ENCODE peak calls at places on chromosome 17, in six cellular contexts. E is OCI-LY7, I is AG04449, O is gastrocnemius medialis, W is uterus, Y is glutamatergic neuron. K is an unnamed sample.

GRCh38 chr17:41500131-41500911 is 5.1 kb downstream of the KRT13 start:
- DNase-seq in I (no peak), O (no peak), Y (no peak), E (no peak), W (no peak), K (no peak)

GRCh38 chr17:47776330-47777197 is 43.5 kb downstream of the TBX21 start:
- DNase-seq in E (peak; percentile 55), I (no peak), W (no peak), O (no peak), Y (no peak), K (peak; percentile 77)

GRCh38 chr17:62755139-62755851 is 52.8 kb downstream of the MARCHF10 start:
- DNase-seq in I (no peak), O (no peak), E (no peak), Y (no peak), W (peak; percentile 49), K (no peak)

GRCh38 chr17:39527220-39527813 is 66.0 kb downstream of the CDK12 start:
- DNase-seq in Y (no peak), E (peak; percentile 39), O (no peak), W (no peak), I (no peak), K (no peak)

GRCh38 chr17:74759941-74760340 is 11.5 kb downstream of the NHERF1 start:
- DNase-seq in O (no peak), Y (no peak), I (no peak), E (no peak), W (no peak), K (no peak)

GRCh38 chr17:76252040-76252954 is 12.0 kb upstream of the RNF157 start:
- DNase-seq in I (no peak), W (no peak), Y (no peak), E (peak; percentile 41), O (peak; percentile 95), K (peak; percentile 33)

GRCh38 chr17:15908378-15908777 is 36.6 kb upstream of the ADORA2B start:
- DNase-seq in W (no peak), I (no peak), O (no peak), Y (no peak), E (no peak), K (no peak)

GRCh38 chr17:66715076-66715675 is 119.7 kb upstream of the CACNG5 start:
- DNase-seq in E (no peak), O (no peak), I (no peak), Y (no peak), W (no peak), K (no peak)

GRCh38 chr17:72942594-72942993 is 149.9 kb downstream of the SLC39A11 start:
- DNase-seq in W (no peak), O (no peak), E (no peak), I (no peak), Y (no peak), K (no peak)

GRCh38 chr17:13518271-13519000 is 83.3 kb downstream of the HS3ST3A1 start:
- DNase-seq in E (no peak), Y (no peak), W (peak; percentile 35), I (no peak), O (no peak), K (no peak)

GRCh38 chr17:34499576-34499975 is 79.8 kb upstream of the TMEM132E start:
- DNase-seq in I (no peak), Y (no peak), O (no peak), E (peak; percentile 27), W (no peak), K (peak; percentile 35)

GRCh38 chr17:80781851-80782277 is 209.8 kb upstream of the CHMP6 start:
- DNase-seq in Y (peak; percentile 51), O (no peak), E (no peak), W (no peak), I (no peak), K (no peak)

GRCh38 chr17:73342549-73343167 is 30.9 kb upstream of the CDC42EP4 start:
- DNase-seq in E (no peak), W (no peak), I (no peak), Y (no peak), O (no peak), K (no peak)

GRCh38 chr17:35795007-35795870 is at the start of gene MMP28:
- DNase-seq in E (no peak), O (no peak), W (no peak), Y (peak; percentile 66), I (no peak), K (peak; percentile 69)

GRCh38 chr17:80832266-80832676 is 159.4 kb upstream of the CHMP6 start:
- DNase-seq in O (no peak), E (no peak), Y (no peak), W (peak; percentile 62), I (no peak), K (no peak)

GRCh38 chr17:21688293-21688949 is 3.9 kb upstream of the KCNJ18 start:
- DNase-seq in Y (no peak), E (no peak), O (no peak), I (no peak), W (no peak), K (no peak)

GRCh38 chr17:80445152-80446110 is 30.5 kb downstream of the ENDOV start:
- DNase-seq in I (no peak), Y (peak; percentile 63), O (no peak), E (no peak), W (no peak), K (no peak)

GRCh38 chr17:69228576-69228975 is at the start of gene ABCA10:
- DNase-seq in E (no peak), W (no peak), O (no peak), Y (no peak), I (no peak), K (no peak)

GRCh38 chr17:63519116-63519881 is 3.9 kb upstream of the KCNH6 start:
- DNase-seq in Y (no peak), W (no peak), E (no peak), O (no peak), I (no peak), K (no peak)

GRCh38 chr17:73430165-73430680 is 118.4 kb upstream of the CDC42EP4 start:
- DNase-seq in W (no peak), I (no peak), Y (no peak), E (no peak), O (no peak), K (no peak)

GRCh38 chr17:15456972-15457722 is 10.3 kb downstream of the CDRT4 start:
- DNase-seq in E (no peak), Y (no peak), O (peak; percentile 86), W (peak; percentile 70), I (peak; percentile 52), K (no peak)

DNA sequence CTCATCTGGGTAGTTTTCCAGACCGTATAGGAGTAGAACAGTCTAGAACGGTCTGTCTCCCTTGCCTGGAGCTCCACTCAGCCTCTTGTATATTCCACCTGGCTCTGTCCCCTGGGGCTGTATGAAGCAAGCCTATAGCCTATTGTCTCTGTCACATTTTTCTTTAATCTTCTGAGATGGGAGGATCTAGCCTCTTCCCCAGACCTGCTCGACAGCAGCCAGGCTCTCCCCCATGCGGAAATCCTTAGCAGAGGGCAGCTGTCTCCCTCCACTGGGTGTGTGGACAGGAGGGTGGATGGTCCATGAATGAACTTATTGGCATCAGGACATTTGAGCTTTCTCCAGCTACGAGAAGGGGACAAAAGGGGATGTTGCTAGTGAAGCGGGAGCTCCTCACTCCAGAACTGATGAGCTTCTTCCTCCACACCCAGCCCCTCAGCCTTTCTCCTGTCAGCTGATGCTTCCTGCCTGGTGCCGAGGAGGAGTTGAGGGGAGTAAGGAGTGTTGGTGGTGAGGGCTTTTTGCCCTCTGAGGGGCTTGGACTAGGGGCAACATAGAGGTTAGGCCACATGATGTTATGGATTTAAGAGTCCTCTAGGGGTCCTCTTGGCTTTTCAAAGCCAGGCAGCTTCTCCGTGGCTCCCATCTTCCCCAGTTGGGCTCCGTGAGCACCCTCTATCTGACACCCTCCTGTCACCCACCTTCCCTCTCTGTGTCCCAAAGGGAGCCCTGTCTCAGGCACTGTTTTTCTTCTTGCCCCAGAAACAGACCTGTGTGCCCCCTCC is 28.0 kb downstream of the ARHGAP23 start:
- DNase-seq in O (no peak), Y (no peak), E (no peak), W (no peak), I (no peak), K (no peak)
- TF ChIP-seq CTCF in O (no peak), Y (no peak), E (peak; percentile 35), W (no peak), I (peak; percentile 17), K (no peak)

DNA sequence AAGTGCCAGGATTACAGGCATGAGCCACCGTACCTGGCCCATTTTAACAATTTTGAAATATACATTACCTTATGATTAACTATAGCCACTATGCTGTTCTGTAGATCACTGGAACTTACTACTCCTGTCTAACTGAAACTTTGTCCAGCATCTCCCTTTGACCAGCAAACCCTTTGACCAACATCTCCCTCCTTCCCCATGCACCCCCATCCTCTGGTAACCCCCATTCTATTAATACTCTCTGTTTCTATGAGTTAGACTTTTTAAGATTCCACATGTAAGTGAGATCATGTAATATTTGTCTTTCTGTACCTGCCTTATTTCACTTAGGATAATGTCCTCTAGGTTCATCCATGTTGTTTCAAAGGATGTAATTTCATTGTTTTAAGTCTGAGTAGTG is 178.0 kb downstream of the MSI2 start:
- DNase-seq in Y (no peak), W (no peak), E (no peak), I (no peak), O (no peak), K (no peak)
- TF ChIP-seq CTCF in Y (no peak), W (no peak), E (no peak), I (no peak), O (no peak), K (no peak)

GRCh38 chr17:1644493-1645206 is 882 bp downstream of the SCARF1 start:
- DNase-seq in I (no peak), E (no peak), Y (no peak), W (no peak), O (no peak), K (peak; percentile 76)

GRCh38 chr17:1645207-1646171 is at the start of gene SCARF1:
- DNase-seq in Y (peak; percentile 66), E (no peak), W (no peak), O (no peak), I (no peak), K (no peak)

GRCh38 chr17:1641065-1641403 is 4.5 kb downstream of the SCARF1 start:
- DNase-seq in E (no peak), W (no peak), Y (no peak), O (no peak), I (no peak), K (no peak)

GRCh38 chr17:1643999-1644492 is 1.5 kb downstream of the SCARF1 start:
- DNase-seq in I (no peak), W (no peak), O (no peak), E (no peak), Y (no peak), K (peak; percentile 54)

DNA sequence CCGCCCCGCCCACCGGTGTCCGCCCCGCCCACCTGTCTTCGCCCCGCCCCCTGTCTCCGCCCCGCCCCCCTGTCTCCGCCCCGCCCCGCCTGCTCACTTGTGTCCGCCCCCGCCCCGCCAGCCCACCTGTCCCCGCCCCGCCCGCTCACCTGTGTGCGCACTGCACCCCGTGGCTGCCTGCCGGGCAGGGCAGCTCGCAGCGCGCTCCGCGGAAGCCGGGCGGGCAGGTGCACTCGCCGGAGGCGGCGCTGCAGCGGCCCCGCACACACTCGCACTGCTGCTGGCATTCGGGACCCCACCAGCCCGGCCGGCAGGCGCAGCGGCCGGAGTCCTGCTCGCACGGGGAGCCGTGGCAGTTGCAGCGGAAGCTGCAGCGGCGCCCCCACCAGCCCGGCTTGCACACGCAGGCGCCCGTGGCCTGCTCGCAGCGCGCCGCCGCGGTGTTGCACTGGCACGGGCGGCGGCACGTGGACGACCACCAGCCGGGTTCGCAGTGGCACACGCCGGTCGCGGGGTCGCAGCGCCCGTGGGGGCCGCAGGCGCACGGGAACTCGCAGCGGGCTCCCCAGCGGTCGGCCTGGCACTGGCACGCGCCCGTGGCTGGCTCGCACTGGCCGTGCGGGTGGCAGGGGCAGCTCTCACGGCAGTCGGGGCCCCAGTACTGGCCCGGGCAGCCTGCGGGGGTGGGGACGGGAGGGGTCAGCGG is 2.1 kb downstream of the SCARF1 start:
- DNase-seq in W (no peak), Y (peak; percentile 62), O (no peak), E (peak; percentile 77), I (no peak), K (peak; percentile 81)
- TF ChIP-seq CTCF in W (peak; percentile 22), Y (peak; percentile 20), O (no peak), E (peak; percentile 54), I (peak; percentile 17), K (peak; percentile 1)

GRCh38 chr17:82105882-82106696 is 8.1 kb upstream of the FASN start:
- DNase-seq in I (no peak), O (no peak), E (peak; percentile 87), W (peak; percentile 25), Y (peak; percentile 78), K (peak; percentile 92)
- TF ChIP-seq CTCF in I (peak; percentile 51), O (peak; percentile 17), E (peak; percentile 67), W (no peak), Y (peak; percentile 36), K (peak; percentile 50)

K was measured in GM13976.